ENCODE peak calls at places on chromosomes 4 and X, in seven cellular contexts. F is tibial artery, M is uterus, R is neural progenitor cell, P is BJ, T is fibroblast of pulmonary artery, S is fibroblast of the aortic adventitia. H is an unnamed sample.

GRCh38 chr4:1298461-1298860 is 8.8 kb downstream of the MAEA start:
- DNase-seq in F (no peak), M (no peak), R (no peak), P (no peak), T (no peak), S (no peak), H (no peak)

GRCh38 chrX:103624111-103624510 is 4.7 kb upstream of the TCEAL1 start:
- DNase-seq in F (peak), M (peak), R (no peak), P (no peak), T (no peak), S (no peak), H (no peak)

GRCh38 chr4:8765084-8765483 is 106.6 kb downstream of the HMX1 start:
- DNase-seq in F (peak), M (no peak), R (no peak), P (no peak), T (no peak), S (no peak), H (no peak)

GRCh38 chr4:169272265-169272886 is 1.6 kb upstream of the SH3RF1 start:
- DNase-seq in F (no peak), M (no peak), R (no peak), P (peak), T (peak), S (peak), H (no peak)

GRCh38 chrX:15714529-15714928 is 23.5 kb upstream of the CA5B start:
- DNase-seq in F (no peak), M (no peak), R (no peak), P (no peak), T (no peak), S (no peak), H (no peak)

GRCh38 chrX:2500681-2501151 is at the start of the genes DHRSX and ZBED1:
- DNase-seq in F (no peak), M (no peak), R (peak), P (no peak), T (peak), S (no peak), H (no peak)

GRCh38 chr4:183658362-183659028 is 490 bp downstream of the RWDD4 start:
- DNase-seq in F (peak), M (peak), R (peak), P (no peak), T (peak), S (peak), H (no peak)

GRCh38 chrX:98956014-98956413 is 1454.1 kb downstream of the PCDH19 start:
- DNase-seq in F (no peak), M (no peak), R (peak), P (no peak), T (no peak), S (no peak), H (no peak)

GRCh38 chr4:78057135-78057599 is at the start of gene FRAS1:
- DNase-seq in F (no peak), M (peak), R (peak), P (no peak), T (peak), S (no peak), H (no peak)

GRCh38 chr4:52203351-52203750 is 152.2 kb downstream of the SPATA18 start:
- DNase-seq in F (no peak), M (no peak), R (no peak), P (no peak), T (no peak), S (no peak), H (no peak)

GRCh38 chr4:153539058-153539826 is 73.1 kb downstream of the TMEM131L start:
- DNase-seq in F (no peak), M (no peak), R (no peak), P (no peak), T (no peak), S (no peak), H (no peak)

GRCh38 chr4:14726441-14727405 is 275.6 kb upstream of the CPEB2 start:
- DNase-seq in F (no peak), M (no peak), R (no peak), P (no peak), T (peak), S (peak), H (no peak)

GRCh38 chr4:14333616-14334015 is 668.7 kb upstream of the CPEB2 start:
- DNase-seq in F (no peak), M (no peak), R (no peak), P (no peak), T (no peak), S (no peak), H (no peak)

GRCh38 chr4:102061133-102061532 is 270.6 kb downstream of the BANK1 start:
- DNase-seq in F (no peak), M (no peak), R (no peak), P (no peak), T (no peak), S (no peak), H (no peak)

GRCh38 chr4:127162741-127163140 is 470.0 kb upstream of the INTU start:
- DNase-seq in F (no peak), M (no peak), R (no peak), P (peak), T (peak), S (peak), H (peak)

GRCh38 chr4:77599378-77599777 is 6.2 kb upstream of the CXCL13 start:
- DNase-seq in F (no peak), M (no peak), R (peak), P (no peak), T (peak), S (peak), H (no peak)

GRCh38 chr4:51909236-51909703 is 66.3 kb downstream of the DCUN1D4 start:
- DNase-seq in F (no peak), M (no peak), R (no peak), P (no peak), T (no peak), S (no peak), H (no peak)

GRCh38 chr4:3831529-3832150 is 65.5 kb downstream of the ADRA2C start:
- DNase-seq in F (no peak), M (no peak), R (no peak), P (no peak), T (no peak), S (no peak), H (no peak)
- H3K4me3 ChIP-seq in F (no peak), M (no peak), R (no peak), P (no peak), T (no peak), S (no peak), H (no peak)

GRCh38 chrX:20270557-20270880 is 3.8 kb upstream of the RPS6KA3 start:
- DNase-seq in F (no peak), M (no peak), R (no peak), P (no peak), T (peak), S (peak), H (no peak)

GRCh38 chrX:20267924-20268701 is 1.4 kb upstream of the RPS6KA3 start:
- DNase-seq in F (peak), M (peak), R (peak), P (no peak), T (peak), S (peak), H (no peak)

GRCh38 chrX:20271186-20271585 is 4.5 kb upstream of the RPS6KA3 start:
- DNase-seq in F (no peak), M (no peak), R (no peak), P (no peak), T (no peak), S (no peak), H (no peak)

GRCh38 chrX:20271730-20272129 is 5.0 kb upstream of the RPS6KA3 start:
- DNase-seq in F (no peak), M (no peak), R (no peak), P (no peak), T (no peak), S (no peak), H (no peak)

GRCh38 chrX:20269848-20270556 is 3.3 kb upstream of the RPS6KA3 start:
- DNase-seq in F (no peak), M (no peak), R (no peak), P (no peak), T (no peak), S (no peak), H (no peak)
- H3K4me3 ChIP-seq in F (no peak), M (no peak), R (no peak), P (no peak), T (no peak), S (no peak), H (no peak)

GRCh38 chr4:41465135-41465761 is 72.7 kb upstream of the LIMCH1 start:
- DNase-seq in F (no peak), M (no peak), R (no peak), P (no peak), T (no peak), S (no peak), H (no peak)
- H3K4me3 ChIP-seq in F (no peak), M (no peak), R (no peak), P (no peak), T (no peak), S (no peak), H (no peak)

GRCh38 chrX:115564243-115564642 is 3.3 kb downstream of the PLS3 start:
- DNase-seq in F (no peak), M (no peak), R (no peak), P (no peak), T (no peak), S (peak), H (no peak)
- H3K4me3 ChIP-seq in F (peak), M (no peak), R (no peak), P (no peak), T (peak), S (peak), H (no peak)